ENCODE peak calls at places on chromosome 20, in six cellular contexts. I is A549, B is ovary, P is tibial nerve, H is sigmoid colon, U is stomach. L is an unnamed sample.
A peak's percentile ranks its signal among the peaks of the same experiment; 100 is the strongest.

GRCh38 chr20:642398-643174 is 10.4 kb downstream of the SRXN1 start:
- DNase-seq in I (peak; percentile 43), B (peak; percentile 58), P (no peak), H (no peak), U (no peak), L (no peak)

GRCh38 chr20:21702553-21703467 is 2.7 kb upstream of the PAX1 start:
- DNase-seq in I (peak; percentile 65), B (peak; percentile 11), P (no peak), H (peak; percentile 80), U (no peak), L (no peak)

GRCh38 chr20:40538126-40538525 is 150.9 kb downstream of the MAFB start:
- DNase-seq in I (no peak), B (no peak), P (no peak), H (no peak), U (no peak), L (no peak)

GRCh38 chr20:24738981-24739633 is 210.0 kb upstream of the CST7 start:
- DNase-seq in I (no peak), B (no peak), P (no peak), H (no peak), U (no peak), L (no peak)

GRCh38 chr20:23161968-23162696 is 76.0 kb upstream of the CD93 start:
- DNase-seq in I (peak; percentile 24), B (peak; percentile 64), P (peak; percentile 76), H (peak; percentile 90), U (peak; percentile 94), L (peak; percentile 87)

GRCh38 chr20:20031790-20032189 is 14.6 kb downstream of the NAA20 start:
- DNase-seq in I (no peak), B (no peak), P (no peak), H (no peak), U (no peak), L (no peak)

GRCh38 chr20:25084616-25085187 is 2.8 kb upstream of the VSX1 start:
- DNase-seq in I (no peak), B (no peak), P (no peak), H (no peak), U (no peak), L (no peak)

GRCh38 chr20:25301357-25301920 is 53.6 kb downstream of the PYGB start:
- DNase-seq in I (no peak), B (no peak), P (no peak), H (no peak), U (no peak), L (no peak)

GRCh38 chr20:32912688-32913087 is 54.0 kb downstream of the EFCAB8 start:
- DNase-seq in I (no peak), B (no peak), P (no peak), H (no peak), U (no peak), L (no peak)

GRCh38 chr20:20743511-20744169 is 31.2 kb upstream of the RALGAPA2 start:
- DNase-seq in I (no peak), B (peak; percentile 65), P (peak; percentile 23), H (peak; percentile 89), U (peak; percentile 57), L (peak; percentile 81)

GRCh38 chr20:25464501-25465204 is 57.2 kb downstream of the GINS1 start:
- DNase-seq in I (no peak), B (no peak), P (no peak), H (peak; percentile 38), U (no peak), L (peak; percentile 45)

GRCh38 chr20:11772226-11772730 is 145.4 kb upstream of the BTBD3 start:
- DNase-seq in I (no peak), B (no peak), P (no peak), H (no peak), U (no peak), L (no peak)

GRCh38 chr20:44720617-44720993 is 5.4 kb downstream of the CCN5 start:
- DNase-seq in I (peak; percentile 97), B (peak; percentile 33), P (no peak), H (no peak), U (no peak), L (no peak)

GRCh38 chr20:1440024-1440423 is 26.6 kb downstream of the NSFL1C start:
- DNase-seq in I (peak; percentile 50), B (no peak), P (no peak), H (no peak), U (no peak), L (no peak)

GRCh38 chr20:1818247-1818840 is 76.9 kb upstream of the SIRPA start:
- DNase-seq in I (no peak), B (no peak), P (no peak), H (no peak), U (no peak), L (peak; percentile 11)

GRCh38 chr20:43853174-43853803 is 61.4 kb upstream of the TOX2 start:
- DNase-seq in I (no peak), B (no peak), P (no peak), H (no peak), U (no peak), L (no peak)

DNA sequence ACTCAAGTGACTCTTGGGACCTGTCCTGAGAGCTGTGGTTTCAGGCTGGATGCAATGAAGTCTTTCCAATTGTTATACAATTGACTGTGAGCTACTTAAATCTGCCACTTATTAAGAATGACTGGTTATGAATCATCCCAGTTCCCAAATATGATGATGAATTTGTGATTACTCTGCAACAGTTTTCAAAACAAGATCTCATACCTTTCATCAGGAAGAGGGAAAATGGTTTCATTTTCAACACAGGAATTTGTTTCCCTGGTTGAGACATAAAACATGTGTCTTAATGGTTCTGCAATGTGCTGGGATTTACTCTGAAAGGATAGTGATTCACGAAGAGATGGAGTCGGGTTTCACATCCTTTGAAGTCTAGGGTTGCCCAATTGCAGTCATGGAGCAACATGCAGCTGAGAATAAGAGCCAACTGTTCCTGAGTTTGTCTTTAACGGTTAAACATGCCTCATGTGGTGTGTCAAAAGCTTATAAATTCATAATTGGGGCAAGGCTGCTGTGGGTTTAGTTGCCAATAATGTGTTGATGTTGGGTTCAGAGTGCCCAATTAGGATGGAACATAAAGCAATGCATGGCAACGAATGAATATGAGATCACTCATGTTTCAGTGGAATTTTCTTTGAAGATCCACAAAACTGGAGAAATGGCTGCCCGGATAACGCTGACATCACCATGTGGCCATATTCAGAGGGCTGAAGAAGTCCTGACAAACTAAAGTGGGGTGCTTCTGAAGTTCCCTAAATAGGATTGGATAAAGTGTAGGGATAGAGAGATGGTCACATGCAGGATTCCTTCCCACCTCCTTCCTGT is 41.0 kb downstream of the CYP24A1 start:
- DNase-seq in I (peak; percentile 96), B (no peak), P (no peak), H (peak; percentile 72), U (no peak), L (peak; percentile 84)
- TF ChIP-seq EP300 in I (peak; percentile 98), B (no peak), P (peak; percentile 59), H (no peak), U (no peak), L (no peak)

GRCh38 chr20:17644451-17644850 is 37.6 kb downstream of the RRBP1 start:
- DNase-seq in I (no peak), B (no peak), P (no peak), H (no peak), U (peak; percentile 64), L (no peak)

GRCh38 chr20:17642404-17643269 is 39.4 kb downstream of the RRBP1 start:
- DNase-seq in I (no peak), B (no peak), P (no peak), H (no peak), U (no peak), L (no peak)

GRCh38 chr20:17641993-17642392 is 40.0 kb downstream of the RRBP1 start:
- DNase-seq in I (no peak), B (no peak), P (no peak), H (no peak), U (no peak), L (no peak)

GRCh38 chr20:17645010-17645409 is 37.0 kb downstream of the RRBP1 start:
- DNase-seq in I (no peak), B (no peak), P (no peak), H (no peak), U (no peak), L (no peak)

DNA sequence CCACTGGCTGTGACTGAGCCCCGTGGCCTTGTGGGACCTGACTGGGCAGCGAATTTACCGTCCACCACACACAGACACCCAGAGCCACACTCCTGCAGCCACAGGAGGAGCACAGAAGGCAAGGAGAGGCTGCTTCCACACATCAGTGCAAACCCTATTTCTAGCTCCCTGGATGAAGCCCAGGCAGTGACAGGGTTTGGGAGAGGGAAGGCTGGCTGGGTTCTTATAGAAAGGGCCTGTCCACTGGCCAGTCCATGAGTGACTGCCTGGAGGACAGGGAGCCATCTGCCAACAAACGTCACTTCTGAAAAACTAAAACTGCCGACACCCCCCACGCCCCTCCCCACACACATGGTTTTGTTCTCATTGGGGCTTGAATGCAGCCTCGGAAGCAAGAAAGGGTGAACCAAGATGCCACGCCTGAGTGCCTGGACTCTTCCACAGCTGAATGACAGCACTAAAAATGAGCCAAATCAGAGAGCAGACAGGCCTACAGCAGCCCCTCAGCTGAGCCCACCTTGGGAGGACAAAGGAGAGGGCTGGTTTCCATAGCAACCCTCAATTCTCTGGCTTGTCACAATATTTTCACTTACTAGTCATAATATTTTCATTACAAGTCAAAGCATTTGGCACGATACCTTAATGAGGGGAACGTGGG is 38.4 kb downstream of the RRBP1 start:
- DNase-seq in I (no peak), B (no peak), P (no peak), H (no peak), U (no peak), L (no peak)
- H3K27ac ChIP-seq in I (no peak overlapping the region), B (no peak overlapping the region), P (no peak overlapping the region), H (peak overlapping the region; percentile 69), U (peak overlapping the region; percentile 35), L (no peak overlapping the region)

GRCh38 chr20:9146649-9147048 is 77.8 kb downstream of the PLCB4 start:
- DNase-seq in I (no peak), B (no peak), P (no peak), H (no peak), U (no peak), L (no peak)

GRCh38 chr20:9147553-9148024 is 78.7 kb downstream of the PLCB4 start:
- DNase-seq in I (peak; percentile 47), B (no peak), P (no peak), H (no peak), U (no peak), L (no peak)

GRCh38 chr20:9149796-9150195 is 80.9 kb downstream of the PLCB4 start:
- DNase-seq in I (no peak), B (no peak), P (no peak), H (no peak), U (no peak), L (no peak)

GRCh38 chr20:9150632-9151031 is 81.7 kb downstream of the PLCB4 start:
- DNase-seq in I (no peak), B (no peak), P (no peak), H (no peak), U (no peak), L (no peak)

DNA sequence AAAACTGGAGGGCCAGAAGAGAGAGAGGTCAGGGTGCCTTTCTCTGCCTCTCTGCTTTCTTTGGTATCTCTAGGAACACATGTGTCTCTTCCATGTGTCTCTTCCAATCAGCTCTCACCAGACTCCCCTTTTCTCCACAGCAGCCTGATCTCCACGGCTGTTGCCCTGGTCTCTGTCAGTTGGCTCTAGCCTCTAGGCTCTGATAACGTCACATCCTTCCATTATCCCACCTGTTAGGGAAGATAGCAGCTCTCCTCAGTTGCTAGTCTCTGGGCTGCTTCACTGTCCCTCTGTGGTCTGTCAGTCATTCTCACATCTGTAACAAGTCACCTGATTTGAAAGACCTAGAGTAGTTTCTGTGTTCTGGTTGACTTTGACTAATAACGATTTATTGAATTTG is 80.2 kb downstream of the PLCB4 start:
- DNase-seq in I (no peak), B (no peak), P (no peak), H (no peak), U (no peak), L (no peak)
- TF ChIP-seq EP300 in I (no peak), B (no peak), P (no peak), H (no peak), U (no peak), L (no peak)

GRCh38 chr20:58890073-58890453 is 37.5 kb downstream of the GNAS start:
- DNase-seq in I (no peak), B (no peak), P (no peak), H (no peak), U (no peak), L (no peak)
- H3K27ac ChIP-seq in I (peak overlapping the region; percentile 93), B (peak overlapping the region; percentile 98), P (peak overlapping the region; percentile 90), H (peak overlapping the region; percentile 98), U (peak overlapping the region; percentile 98), L (peak overlapping the region; percentile 98)